ENCODE peak calls at places on chromosomes 7 and 10, in five cellular contexts. Q, R, A, S and M are unnamed samples.

GRCh38 chr10:29689001-29689400 is 54.2 kb upstream of the SVIL start:
- DNase-seq in Q (peak; percentile 61), R (no peak), A (peak; percentile 76), S (no peak), M (no peak)

GRCh38 chr7:10940748-10941358 is 32.8 kb upstream of the PHF14 start:
- DNase-seq in Q (no peak), R (no peak), A (peak; percentile 38), S (peak; percentile 15), M (no peak)

GRCh38 chr10:111756541-111757061 is 427.0 kb downstream of the GPAM start:
- DNase-seq in Q (no peak), R (peak; percentile 8), A (peak; percentile 37), S (peak; percentile 1), M (no peak)

GRCh38 chr10:14648042-14648765 is 126.5 kb downstream of the FAM107B start:
- DNase-seq in Q (peak; percentile 59), R (peak; percentile 89), A (no peak), S (peak; percentile 85), M (peak; percentile 58)

GRCh38 chr10:88473989-88474883 is 108.9 kb downstream of the RNLS start:
- DNase-seq in Q (no peak), R (no peak), A (peak; percentile 96), S (no peak), M (no peak)

GRCh38 chr10:87761892-87762291 is 56.1 kb downstream of the ATAD1 start:
- DNase-seq in Q (peak; percentile 75), R (no peak), A (peak; percentile 90), S (peak; percentile 60), M (no peak)

GRCh38 chr7:112492165-112492564 is 11.4 kb downstream of the LSMEM1 start:
- DNase-seq in Q (no peak), R (no peak), A (no peak), S (no peak), M (no peak)

GRCh38 chr10:59872892-59873463 is 33.4 kb downstream of the CCDC6 start:
- DNase-seq in Q (peak; percentile 98), R (peak; percentile 41), A (peak; percentile 76), S (no peak), M (no peak)

GRCh38 chr7:44311561-44312495 is 13.6 kb downstream of the CAMK2B start:
- DNase-seq in Q (no peak), R (no peak), A (no peak), S (no peak), M (no peak)

GRCh38 chr10:78774999-78775711 is 293.6 kb upstream of the ZMIZ1 start:
- DNase-seq in Q (peak; percentile 44), R (no peak), A (no peak), S (no peak), M (no peak)

GRCh38 chr10:89392974-89393373 is 551 bp downstream of the IFIT1 start:
- DNase-seq in Q (peak; percentile 95), R (no peak), A (peak; percentile 47), S (no peak), M (no peak)

GRCh38 chr10:23496727-23497126 is 57.9 kb downstream of the OTUD1 start:
- DNase-seq in Q (no peak), R (no peak), A (peak; percentile 69), S (no peak), M (no peak)

GRCh38 chr10:75294518-75294865 is 58.7 kb upstream of the COMTD1 start:
- DNase-seq in Q (peak; percentile 42), R (peak; percentile 23), A (no peak), S (no peak), M (no peak)

GRCh38 chr7:32395168-32395567 is 95.0 kb downstream of the LSM5 start:
- DNase-seq in Q (no peak), R (no peak), A (no peak), S (no peak), M (no peak)

GRCh38 chr7:4850262-4850795 is 11.5 kb downstream of the PAPOLB start:
- DNase-seq in Q (no peak), R (no peak), A (no peak), S (no peak), M (peak; percentile 19)

GRCh38 chr7:34048445-34048844 is 143.1 kb downstream of the BMPER start:
- DNase-seq in Q (no peak), R (no peak), A (no peak), S (no peak), M (no peak)

GRCh38 chr7:71239517-71239916 is 107.6 kb downstream of the GALNT17 start:
- DNase-seq in Q (no peak), R (peak; percentile 41), A (no peak), S (no peak), M (no peak)

GRCh38 chr7:125061-125471 is 67.3 kb upstream of the FAM20C start:
- DNase-seq in Q (no peak), R (no peak), A (no peak), S (no peak), M (no peak)

DNA sequence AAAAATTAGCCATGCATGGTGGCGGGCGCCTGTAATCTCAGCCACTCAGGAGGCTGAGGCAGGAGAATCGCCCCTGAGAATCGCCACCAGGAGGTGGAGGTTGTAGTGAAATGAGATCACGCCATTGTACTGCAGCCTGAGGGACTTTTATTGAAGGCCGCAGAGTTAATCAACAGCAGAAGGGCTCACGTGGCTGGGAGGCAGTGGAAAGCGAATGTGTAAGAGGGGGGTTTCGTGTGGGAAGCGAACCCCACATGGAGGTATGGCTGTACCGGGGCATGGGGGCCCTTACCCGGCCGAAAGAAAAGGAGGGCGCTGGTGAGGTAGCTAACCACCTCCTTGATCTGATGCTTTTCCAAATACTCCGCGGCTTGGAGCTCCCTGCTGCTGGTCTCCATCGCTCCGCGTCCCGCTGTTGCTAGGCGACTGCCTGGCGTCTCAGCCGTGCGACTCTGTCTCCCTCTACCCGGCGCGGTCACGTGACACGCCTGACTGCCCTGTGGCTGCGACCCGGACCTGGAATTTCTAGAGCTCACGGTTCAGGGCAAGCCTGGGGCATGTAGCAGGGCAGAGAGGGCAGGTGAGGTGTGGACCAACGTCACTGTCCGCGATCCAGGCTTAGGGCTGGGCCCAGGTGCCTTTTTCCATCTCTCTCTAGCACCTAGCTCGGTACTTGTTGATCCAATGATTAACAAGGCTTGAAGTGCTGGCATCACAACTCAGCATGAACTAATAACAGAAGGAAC is at the start of gene EFCAB10:
- DNase-seq in Q (peak; percentile 53), R (peak; percentile 14), A (peak; percentile 63), S (peak; percentile 57), M (peak; percentile 86)
- H3K4me3 ChIP-seq in Q (peak within 1 kb of the TSS; percentile 52), R (no peak within 1 kb of the TSS), A (peak within 1 kb of the TSS; percentile 53), S (peak within 1 kb of the TSS; percentile 15), M (peak within 1 kb of the TSS; percentile 46)

DNA sequence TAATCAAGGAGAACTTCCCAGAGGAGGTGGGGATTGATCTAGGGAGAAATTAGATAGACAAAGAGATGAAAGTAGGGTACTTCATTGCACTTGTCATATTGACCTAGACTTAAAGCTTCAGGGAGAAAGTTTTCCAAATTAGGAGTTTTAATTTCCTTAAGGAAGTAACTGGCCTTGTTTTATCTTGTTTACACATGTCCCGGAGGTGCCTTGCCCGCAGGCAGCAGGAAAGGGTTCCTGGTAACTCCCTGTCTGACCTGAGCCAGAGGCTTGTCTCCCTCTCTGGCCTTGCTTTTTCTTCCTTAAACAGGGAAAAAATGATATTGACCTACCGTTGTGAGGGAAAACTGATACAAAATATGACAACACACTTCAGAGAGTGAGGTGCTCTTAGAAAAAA is 181.6 kb downstream of the EVX1 start:
- DNase-seq in Q (no peak), R (no peak), A (peak; percentile 79), S (no peak), M (no peak)
- H3K4me3 ChIP-seq in Q (no peak overlapping the region), R (no peak overlapping the region), A (no peak overlapping the region), S (no peak overlapping the region), M (no peak overlapping the region)

DNA sequence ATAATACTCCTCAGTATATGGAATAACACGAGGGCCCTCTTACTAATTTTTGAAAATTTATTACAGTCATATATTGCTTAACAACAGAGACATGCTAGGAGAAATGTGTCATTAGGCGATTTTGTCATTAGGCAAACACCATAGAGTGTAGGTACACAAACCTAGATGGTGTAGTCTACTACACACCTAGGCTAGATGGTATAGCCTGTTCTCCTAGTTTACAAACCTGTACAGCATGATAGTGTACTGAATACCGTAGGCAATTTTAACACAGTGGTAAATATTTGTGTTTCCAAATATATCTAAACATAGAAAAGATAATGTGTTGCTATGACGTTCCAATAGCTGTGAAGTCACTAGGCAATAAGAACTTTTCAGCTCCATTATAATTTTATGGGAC is 12.8 kb downstream of the OR2F1 start:
- DNase-seq in Q (no peak), R (no peak), A (peak; percentile 60), S (no peak), M (no peak)
- H3K4me3 ChIP-seq in Q (no peak overlapping the region), R (no peak overlapping the region), A (no peak overlapping the region), S (no peak overlapping the region), M (no peak overlapping the region)

GRCh38 chr10:101134299-101135127 is 3.4 kb downstream of the TLX1 start:
- DNase-seq in Q (no peak), R (no peak), A (no peak), S (no peak), M (no peak)

GRCh38 chr10:101136007-101136707 is 5.1 kb downstream of the TLX1 start:
- DNase-seq in Q (no peak), R (no peak), A (no peak), S (no peak), M (no peak)

GRCh38 chr10:101136708-101137121 is 5.6 kb downstream of the TLX1 start:
- DNase-seq in Q (no peak), R (no peak), A (no peak), S (no peak), M (no peak)

GRCh38 chr10:101133489-101134298 is 2.6 kb downstream of the TLX1 start:
- DNase-seq in Q (no peak), R (no peak), A (no peak), S (no peak), M (no peak)

DNA sequence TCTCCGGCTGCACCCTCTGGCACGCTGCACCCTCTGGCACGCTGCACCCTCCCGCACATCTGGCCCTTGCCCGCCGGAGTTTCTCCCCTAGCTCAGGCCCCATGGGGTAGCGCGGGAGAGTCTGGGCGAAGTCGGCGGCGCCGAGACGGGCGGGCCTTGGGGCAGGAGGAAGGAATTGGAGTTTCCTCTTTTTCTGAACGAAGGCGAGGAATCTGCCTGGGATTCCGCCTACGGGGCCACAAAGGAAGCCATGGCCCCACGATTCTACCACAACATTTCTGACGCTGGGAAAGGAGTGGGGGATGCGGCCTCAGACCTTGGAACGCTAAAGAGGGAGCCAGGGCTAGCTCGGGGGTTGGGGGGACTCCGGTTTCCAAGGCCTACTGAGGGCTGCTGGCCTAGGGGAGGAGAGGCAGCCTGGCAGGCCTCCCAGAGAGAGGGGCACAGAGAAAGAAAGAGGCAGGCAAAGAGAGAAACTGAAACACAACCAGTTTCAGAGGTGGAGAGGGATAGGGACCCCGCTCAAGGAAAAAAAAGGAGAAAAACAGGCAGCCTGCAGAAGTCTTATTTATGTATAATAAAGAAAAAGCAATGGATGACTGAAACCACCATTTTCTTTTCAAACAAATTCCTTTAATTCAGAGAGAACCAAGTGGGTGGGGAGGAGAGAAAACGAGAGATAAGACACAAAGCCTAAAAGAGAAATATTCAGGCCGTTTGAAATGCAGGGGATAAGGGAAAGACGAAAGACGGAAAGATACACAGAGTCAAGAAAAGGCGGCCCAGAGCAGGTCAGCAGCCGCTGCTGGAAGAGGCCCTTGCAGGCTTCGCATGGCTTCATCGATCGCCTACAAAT is 4.3 kb downstream of the TLX1 start:
- DNase-seq in Q (no peak), R (no peak), A (no peak), S (no peak), M (no peak)
- H3K4me3 ChIP-seq in Q (no peak overlapping the region), R (no peak overlapping the region), A (no peak overlapping the region), S (no peak overlapping the region), M (no peak overlapping the region)

GRCh38 chr10:2111936-2112335 is 374.6 kb upstream of the ADARB2 start:
- DNase-seq in Q (peak; percentile 3), R (no peak), A (peak; percentile 98), S (no peak), M (no peak)
- H3K4me3 ChIP-seq in Q (no peak overlapping the region), R (no peak overlapping the region), A (no peak overlapping the region), S (no peak overlapping the region), M (no peak overlapping the region)